ENCODE peak calls at places on chromosomes 3 and 15, in four cellular contexts. X, F, W and E are unnamed samples.

GRCh38 chr15:36831125-36831914 is 251.9 kb downstream of the CDIN1 start:
- DNase-seq in X (peak), W (no peak), F (peak), E (no peak)

GRCh38 chr15:40511093-40511471 is 40.3 kb downstream of the CHST14 start:
- DNase-seq in W (no peak), F (no peak), X (no peak), E (no peak)

GRCh38 chr3:143795849-143796248 is 52.4 kb downstream of the SLC9A9 start:
- DNase-seq in F (no peak), W (no peak), X (no peak), E (no peak)

GRCh38 chr3:38655708-38656300 is 6.3 kb upstream of the SCN5A start:
- DNase-seq in F (peak), W (no peak), X (peak), E (no peak)

GRCh38 chr3:146589899-146590508 is 15.1 kb downstream of the PLSCR5 start:
- DNase-seq in W (no peak), F (peak), X (peak), E (peak)

GRCh38 chr15:69045810-69046209 is 31.3 kb downstream of the NOX5 start:
- DNase-seq in W (no peak), F (peak), X (peak), E (no peak)

GRCh38 chr15:101439920-101440319 is 49.6 kb downstream of the PCSK6 start:
- DNase-seq in F (peak), X (no peak), W (no peak), E (no peak)

GRCh38 chr15:69593981-69594966 is 141.7 kb downstream of the RPLP1 start:
- DNase-seq in F (peak), X (peak), W (no peak), E (no peak)

GRCh38 chr3:21392521-21392920 is 358.5 kb downstream of the ZNF385D start:
- DNase-seq in W (no peak), X (no peak), F (peak), E (no peak)

GRCh38 chr3:161069441-161070251 is 35.5 kb downstream of the B3GALNT1 start:
- DNase-seq in X (peak), W (no peak), F (peak), E (peak)

GRCh38 chr3:151362798-151363197 is 21.8 kb downstream of the P2RY12 start:
- DNase-seq in W (no peak), X (no peak), F (peak), E (no peak)

GRCh38 chr3:102180291-102180931 is 254.4 kb upstream of the ZPLD1 start:
- DNase-seq in X (peak), F (peak), W (no peak), E (peak)